ENCODE peak calls at places on chromosomes 3 and 15, in four cellular contexts. N, P, R and J are unnamed samples.

GRCh38 chr3:149554826-149555225 is 80.3 kb downstream of the TM4SF4 start:
- DNase-seq in N (no peak), P (peak), R (no peak), J (no peak)

GRCh38 chr15:27222479-27222878 is 251.5 kb downstream of the GABRG3 start:
- DNase-seq in N (no peak), P (peak), R (no peak), J (no peak)

GRCh38 chr3:167876603-167877325 is 141.2 kb downstream of the SERPINI1 start:
- DNase-seq in N (no peak), P (peak), R (no peak), J (no peak)

GRCh38 chr3:169591983-169592644 is 71.4 kb downstream of the MECOM start:
- DNase-seq in N (no peak), P (peak), R (peak), J (peak)

GRCh38 chr15:68700395-68701123 is 120.1 kb downstream of the ANP32A start:
- DNase-seq in N (no peak), P (peak), R (no peak), J (peak)

GRCh38 chr15:67090297-67091072 is 25.1 kb downstream of the SMAD3 start:
- DNase-seq in N (no peak), P (no peak), R (no peak), J (no peak)

GRCh38 chr3:86967062-86967461 is 23.9 kb downstream of the VGLL3 start:
- DNase-seq in N (no peak), P (no peak), R (no peak), J (no peak)

GRCh38 chr3:51559266-51559907 is 20.9 kb downstream of the RAD54L2 start:
- DNase-seq in N (no peak), P (no peak), R (no peak), J (no peak)

GRCh38 chr3:130626021-130626420 is 109.0 kb downstream of the COL6A6 start:
- DNase-seq in N (no peak), P (peak), R (no peak), J (no peak)

GRCh38 chr15:74529911-74530310 is 11.1 kb upstream of the ARID3B start:
- DNase-seq in N (no peak), P (no peak), R (no peak), J (no peak)

GRCh38 chr3:182812123-182812522 is 18.8 kb downstream of the ATP11B start:
- DNase-seq in N (no peak), P (no peak), R (no peak), J (no peak)

GRCh38 chr15:46735115-46735514 is 982.2 kb upstream of the SEMA6D start:
- DNase-seq in N (peak), P (no peak), R (peak), J (no peak)

GRCh38 chr3:119514637-119515036 is 16.3 kb downstream of the TIMMDC1 start:
- DNase-seq in N (no peak), P (no peak), R (no peak), J (no peak)

GRCh38 chr3:137385922-137386321 is 378.2 kb upstream of the SOX14 start:
- DNase-seq in N (no peak), P (no peak), R (no peak), J (no peak)

GRCh38 chr3:41836360-41837134 is 125.4 kb downstream of the ULK4 start:
- DNase-seq in N (no peak), P (peak), R (peak), J (no peak)

GRCh38 chr3:127551178-127551577 is 39.4 kb downstream of the TPRA1 start:
- DNase-seq in N (no peak), P (no peak), R (no peak), J (no peak)

GRCh38 chr3:60086811-60087210 is 1037.0 kb upstream of the CFAP20DC start:
- DNase-seq in N (no peak), P (peak), R (peak), J (no peak)

GRCh38 chr15:100438570-100438969 is 90.2 kb downstream of the CERS3 start:
- DNase-seq in N (no peak), P (peak), R (peak), J (peak)

GRCh38 chr3:31903686-31904431 is 77.2 kb downstream of the OSBPL10 start:
- DNase-seq in N (no peak), P (peak), R (no peak), J (no peak)

GRCh38 chr15:93221754-93222153 is 132.7 kb upstream of the RGMA start:
- DNase-seq in N (no peak), P (no peak), R (no peak), J (no peak)

GRCh38 chr3:31958721-31959152 is 22.3 kb downstream of the OSBPL10 start:
- DNase-seq in N (no peak), P (no peak), R (no peak), J (no peak)

GRCh38 chr3:69433016-69433937 is 47.4 kb upstream of the FRMD4B start:
- DNase-seq in N (peak), P (peak), R (peak), J (no peak)

GRCh38 chr3:110307065-110307809 is 764.4 kb upstream of the NECTIN3 start:
- DNase-seq in N (no peak), P (no peak), R (no peak), J (no peak)

GRCh38 chr15:91032919-91033803 is 10.8 kb upstream of the VPS33B start:
- DNase-seq in N (peak), P (peak), R (peak), J (peak)

GRCh38 chr3:27544372-27544865 is 60.2 kb upstream of the SLC4A7 start:
- DNase-seq in N (no peak), P (peak), R (no peak), J (no peak)

GRCh38 chr15:29207027-29207757 is 62.4 kb downstream of the NSMCE3 start:
- DNase-seq in N (no peak), P (no peak), R (no peak), J (no peak)

GRCh38 chr15:89399390-89400120 is 64.9 kb upstream of the POLG start:
- DNase-seq in N (peak), P (peak), R (peak), J (peak)

GRCh38 chr15:37204698-37205097 is 104.3 kb upstream of the MEIS2 start:
- DNase-seq in N (peak), P (no peak), R (no peak), J (no peak)

GRCh38 chr3:173396191-173397041 is 1.1 kb upstream of the NLGN1 start:
- DNase-seq in N (peak), P (peak), R (no peak), J (no peak)

GRCh38 chr3:78951546-78951945 is 816.3 kb downstream of the ROBO1 start:
- DNase-seq in N (no peak), P (no peak), R (no peak), J (no peak)

GRCh38 chr3:87227104-87227834 is at the start of gene CHMP2B:
- DNase-seq in N (peak), P (peak), R (peak), J (peak)

GRCh38 chr3:45659661-45660566 is 29.3 kb upstream of the SACM1L start:
- DNase-seq in N (peak), P (peak), R (no peak), J (peak)

GRCh38 chr15:50137330-50137761 is 18.3 kb upstream of the ATP8B4 start:
- DNase-seq in N (no peak), P (peak), R (no peak), J (no peak)

GRCh38 chr15:81183403-81183760 is 13.3 kb upstream of the IL16 start:
- DNase-seq in N (no peak), P (no peak), R (no peak), J (no peak)

GRCh38 chr3:114730397-114730796 is 416.7 kb downstream of the ZBTB20 start:
- DNase-seq in N (no peak), P (no peak), R (no peak), J (no peak)

GRCh38 chr3:72597756-72598195 is 250.5 kb downstream of the SHQ1 start:
- DNase-seq in N (no peak), P (peak), R (no peak), J (no peak)